ENCODE peak calls at places on chromosomes 2 and 18, in six cellular contexts. Z is stimulated activated CD4-positive, alpha-beta T cell treated with anti-CD3 and anti-CD28 coated beads, Interleukin-2, amount 100 ng/mL, for 24 hours; G is retina; K is NCI-H1436; J is prostate gland; I is activated T-cell treated with anti-CD3 and anti-CD28 coated beads for 1 hour. X is an unnamed sample.

GRCh38 chr2:204842731-204843490 is 297.6 kb downstream of the PARD3B start:
- DNase-seq in Z (peak; percentile 24), K (no peak), I (no peak), G (no peak), J (no peak), X (no peak)

GRCh38 chr2:121220995-121221394 is 64.0 kb downstream of the TFCP2L1 start:
- DNase-seq in J (no peak), I (no peak), K (no peak), Z (no peak), G (no peak), X (no peak)

GRCh38 chr2:37156857-37157714 is at the start of gene EIF2AK2:
- DNase-seq in K (peak; percentile 87), J (peak; percentile 67), Z (peak; percentile 77), I (peak; percentile 76), G (peak; percentile 78), X (peak; percentile 98)

GRCh38 chr2:195411219-195411687 is 245.8 kb upstream of the SLC39A10 start:
- DNase-seq in J (no peak), I (no peak), Z (no peak), K (no peak), G (no peak), X (no peak)

GRCh38 chr18:78448106-78448505 is 531.5 kb upstream of the SALL3 start:
- DNase-seq in Z (no peak), J (no peak), I (no peak), G (no peak), K (no peak), X (no peak)

GRCh38 chr2:54262015-54262765 is 6.2 kb upstream of the TSPYL6 start:
- DNase-seq in I (no peak), J (no peak), G (no peak), K (no peak), Z (no peak), X (no peak)

GRCh38 chr18:49690307-49690706 is 123.0 kb downstream of the ACAA2 start:
- DNase-seq in G (no peak), K (no peak), Z (no peak), I (no peak), J (no peak), X (no peak)

GRCh38 chr2:45031028-45031427 is 21.8 kb upstream of the SIX2 start:
- DNase-seq in Z (no peak), J (no peak), K (no peak), I (no peak), G (no peak), X (no peak)

GRCh38 chr2:102065675-102066252 is 74.0 kb downstream of the IL1R2 start:
- DNase-seq in Z (no peak), G (peak; percentile 41), K (no peak), J (no peak), I (no peak), X (no peak)

GRCh38 chr2:241854342-241855244 is 4.1 kb downstream of the PDCD1 start:
- DNase-seq in Z (no peak), I (no peak), K (no peak), J (no peak), G (no peak), X (peak; percentile 31)

GRCh38 chr2:180910831-180911665 is 69.4 kb upstream of the UBE2E3 start:
- DNase-seq in Z (no peak), K (no peak), J (no peak), G (no peak), I (no peak), X (no peak)

GRCh38 chr2:196915512-196916189 is 10.9 kb downstream of the PGAP1 start:
- DNase-seq in I (no peak), J (no peak), K (no peak), Z (no peak), G (no peak), X (no peak)

GRCh38 chr2:5691659-5692529 is at the start of gene SOX11:
- DNase-seq in Z (no peak), J (no peak), K (peak; percentile 95), G (peak; percentile 100), I (no peak), X (no peak)

GRCh38 chr2:20665261-20666113 is 1.5 kb upstream of the GDF7 start:
- DNase-seq in Z (no peak), K (no peak), J (no peak), G (peak; percentile 65), I (no peak), X (peak; percentile 39)

GRCh38 chr2:135962401-135963138 is 22.9 kb downstream of the DARS1 start:
- DNase-seq in K (no peak), G (no peak), Z (no peak), I (no peak), J (no peak), X (no peak)